ENCODE peak calls at places on chromosomes 4 and X, in eight cellular contexts. P is choroid plexus epithelial cell; U is AG04450; F is stimulated activated CD4-positive, alpha-beta T cell treated with anti-CD3 and anti-CD28 coated beads, Interleukin-15, amount 100 ng/mL, for 24 hours; B is astrocyte of the spinal cord; Z is activated T-helper 1 cell treated with Interleukin-2 at 50 U/mL for 16 hours; V is Ammon's horn; J is heart left ventricle. M is an unnamed sample.

GRCh38 chrX:109926743-109927662 is 75.9 kb upstream of the TMEM164 start:
- DNase-seq in P (no peak), U (no peak), F (no peak), B (no peak), Z (no peak), V (no peak), J (no peak), M (no peak)

GRCh38 chrX:74493806-74494205 is 72.5 kb downstream of the SLC16A2 start:
- DNase-seq in P (no peak), U (no peak), F (no peak), B (no peak), Z (no peak), V (peak; percentile 15), J (no peak), M (no peak)

GRCh38 chr4:2767705-2768074 is 11.6 kb upstream of the TNIP2 start:
- DNase-seq in P (no peak), U (no peak), F (no peak), B (no peak), Z (no peak), V (no peak), J (peak; percentile 70), M (no peak)

GRCh38 chr4:12949719-12950118 is 534.4 kb downstream of the RAB28 start:
- DNase-seq in P (no peak), U (no peak), F (no peak), B (no peak), Z (no peak), V (no peak), J (no peak), M (no peak)

GRCh38 chr4:926538-926937 is 5.6 kb downstream of the GAK start:
- DNase-seq in P (no peak), U (no peak), F (no peak), B (no peak), Z (no peak), V (no peak), J (no peak), M (no peak)

GRCh38 chr4:39718366-39719323 is 20.7 kb downstream of the UBE2K start:
- DNase-seq in P (no peak), U (no peak), F (peak; percentile 20), B (no peak), Z (no peak), V (no peak), J (no peak), M (no peak)

GRCh38 chrX:17836830-17837229 is 24.3 kb downstream of the RAI2 start:
- DNase-seq in P (no peak), U (no peak), F (no peak), B (no peak), Z (no peak), V (no peak), J (no peak), M (no peak)

GRCh38 chrX:23317799-23318724 is 16.6 kb upstream of the PTCHD1 start:
- DNase-seq in P (peak; percentile 13), U (no peak), F (peak; percentile 35), B (no peak), Z (no peak), V (no peak), J (no peak), M (peak; percentile 51)

GRCh38 chr4:150215601-150216000 is 137.4 kb downstream of the DCLK2 start:
- DNase-seq in P (no peak), U (no peak), F (no peak), B (no peak), Z (no peak), V (no peak), J (no peak), M (no peak)

GRCh38 chr4:25969374-25969773 is 55.4 kb downstream of the SMIM20 start:
- DNase-seq in P (no peak), U (no peak), F (no peak), B (no peak), Z (no peak), V (no peak), J (no peak), M (no peak)

GRCh38 chr4:173237152-173237551 is 68.5 kb downstream of the GALNT7 start:
- DNase-seq in P (no peak), U (no peak), F (no peak), B (no peak), Z (no peak), V (no peak), J (no peak), M (peak; percentile 47)

GRCh38 chr4:184143770-184144564 is 73.7 kb downstream of the ENPP6 start:
- DNase-seq in P (no peak), U (no peak), F (no peak), B (no peak), Z (no peak), V (no peak), J (no peak), M (no peak)

GRCh38 chr4:2829321-2829932 is 14.2 kb upstream of the ADD1 start:
- DNase-seq in P (no peak), U (no peak), F (no peak), B (no peak), Z (no peak), V (no peak), J (no peak), M (no peak)

GRCh38 chr4:114613579-114613978 is 15.0 kb downstream of the UGT8 start:
- DNase-seq in P (no peak), U (no peak), F (no peak), B (no peak), Z (no peak), V (no peak), J (no peak), M (no peak)

GRCh38 chrX:23898412-23898959 is 9.3 kb downstream of the APOO start:
- DNase-seq in P (peak; percentile 66), U (no peak), F (no peak), B (peak; percentile 50), Z (no peak), V (no peak), J (no peak), M (no peak)

GRCh38 chrX:43655961-43656494 is at the start of gene MAOA:
- DNase-seq in P (no peak), U (no peak), F (peak; percentile 52), B (no peak), Z (no peak), V (peak; percentile 76), J (peak; percentile 68), M (peak; percentile 50)

GRCh38 chrX:84453351-84454246 is 48.7 kb downstream of the HDX start:
- DNase-seq in P (no peak), U (no peak), F (no peak), B (no peak), Z (no peak), V (no peak), J (no peak), M (no peak)

GRCh38 chr4:82745173-82745842 is 53.3 kb downstream of the SCD5 start:
- DNase-seq in P (peak; percentile 86), U (no peak), F (no peak), B (peak; percentile 85), Z (no peak), V (no peak), J (no peak), M (no peak)

GRCh38 chr4:17561195-17561909 is 15.6 kb upstream of the LAP3 start:
- DNase-seq in P (peak; percentile 23), U (no peak), F (peak; percentile 7), B (peak; percentile 13), Z (no peak), V (peak; percentile 81), J (no peak), M (peak; percentile 75)

M was measured in A673.